ENCODE peak calls at places on chromosome 5, in ten cellular contexts. One of them, this sample, is unnamed.
A peak's percentile ranks its signal among the peaks of the same experiment; 100 is the strongest.

GRCh38 chr5:176619203-176619568 is 9.2 kb upstream of the GPRIN1 start:
- DNase-seq in GM23338: peak; percentile 98
- DNase-seq in small intestine: peak; percentile 55
- DNase-seq in CD4-positive, alpha-beta memory T cell: peak; percentile 72
- DNase-seq in dorsolateral prefrontal cortex: peak; percentile 87
- DNase-seq in GM23248: peak; percentile 87
- DNase-seq in uterus: no peak
- DNase-seq in mesenchymal stem cell: peak; percentile 82
- DNase-seq in IMR-90: peak; percentile 86
- DNase-seq in HAP-1: peak; percentile 94
- DNase-seq in this sample: peak; percentile 87

GRCh38 chr5:168413596-168413995 is 72.7 kb upstream of the RARS1 start:
- DNase-seq in GM23338: no peak
- DNase-seq in small intestine: no peak
- DNase-seq in CD4-positive, alpha-beta memory T cell: no peak
- DNase-seq in dorsolateral prefrontal cortex: no peak
- DNase-seq in GM23248: no peak
- DNase-seq in uterus: no peak
- DNase-seq in mesenchymal stem cell: no peak
- DNase-seq in IMR-90: no peak
- DNase-seq in HAP-1: no peak
- DNase-seq in this sample: no peak

GRCh38 chr5:98742395-98743073 is 30.9 kb upstream of the RGMB start:
- DNase-seq in GM23338: peak; percentile 47
- DNase-seq in small intestine: no peak
- DNase-seq in CD4-positive, alpha-beta memory T cell: no peak
- DNase-seq in dorsolateral prefrontal cortex: no peak
- DNase-seq in GM23248: no peak
- DNase-seq in uterus: no peak
- DNase-seq in mesenchymal stem cell: no peak
- DNase-seq in IMR-90: no peak
- DNase-seq in HAP-1: no peak
- DNase-seq in this sample: no peak

GRCh38 chr5:160252916-160253315 is 23.6 kb downstream of the FABP6 start:
- DNase-seq in GM23338: no peak
- DNase-seq in small intestine: no peak
- DNase-seq in CD4-positive, alpha-beta memory T cell: no peak
- DNase-seq in dorsolateral prefrontal cortex: no peak
- DNase-seq in GM23248: no peak
- DNase-seq in uterus: no peak
- DNase-seq in mesenchymal stem cell: no peak
- DNase-seq in IMR-90: no peak
- DNase-seq in HAP-1: no peak
- DNase-seq in this sample: no peak

GRCh38 chr5:35004200-35004599 is 43.5 kb downstream of the AGXT2 start:
- DNase-seq in GM23338: peak; percentile 8
- DNase-seq in small intestine: no peak
- DNase-seq in CD4-positive, alpha-beta memory T cell: no peak
- DNase-seq in dorsolateral prefrontal cortex: no peak
- DNase-seq in GM23248: no peak
- DNase-seq in uterus: no peak
- DNase-seq in mesenchymal stem cell: no peak
- DNase-seq in IMR-90: no peak
- DNase-seq in HAP-1: no peak
- DNase-seq in this sample: no peak

GRCh38 chr5:78268361-78268760 is 26.1 kb downstream of the AP3B1 start:
- DNase-seq in GM23338: no peak
- DNase-seq in small intestine: no peak
- DNase-seq in CD4-positive, alpha-beta memory T cell: no peak
- DNase-seq in dorsolateral prefrontal cortex: no peak
- DNase-seq in GM23248: peak; percentile 6
- DNase-seq in uterus: no peak
- DNase-seq in mesenchymal stem cell: no peak
- DNase-seq in IMR-90: no peak
- DNase-seq in HAP-1: no peak
- DNase-seq in this sample: no peak

GRCh38 chr5:150523472-150524350 is 15.8 kb downstream of the NDST1 start:
- DNase-seq in GM23338: peak; percentile 84
- DNase-seq in small intestine: peak; percentile 66
- DNase-seq in CD4-positive, alpha-beta memory T cell: peak; percentile 17
- DNase-seq in dorsolateral prefrontal cortex: peak; percentile 48
- DNase-seq in GM23248: peak; percentile 78
- DNase-seq in uterus: peak; percentile 37
- DNase-seq in mesenchymal stem cell: peak; percentile 79
- DNase-seq in IMR-90: peak; percentile 81
- DNase-seq in HAP-1: peak; percentile 44
- DNase-seq in this sample: peak; percentile 29

GRCh38 chr5:78591972-78592700 is 56.4 kb downstream of the LHFPL2 start:
- DNase-seq in GM23338: peak; percentile 43
- DNase-seq in small intestine: no peak
- DNase-seq in CD4-positive, alpha-beta memory T cell: no peak
- DNase-seq in dorsolateral prefrontal cortex: no peak
- DNase-seq in GM23248: no peak
- DNase-seq in uterus: no peak
- DNase-seq in mesenchymal stem cell: no peak
- DNase-seq in IMR-90: no peak
- DNase-seq in HAP-1: no peak
- DNase-seq in this sample: no peak

GRCh38 chr5:123089572-123089970 is 530 bp downstream of the PRDM6 start:
- DNase-seq in GM23338: peak; percentile 73
- DNase-seq in small intestine: no peak
- DNase-seq in CD4-positive, alpha-beta memory T cell: no peak
- DNase-seq in dorsolateral prefrontal cortex: no peak
- DNase-seq in GM23248: peak; percentile 73
- DNase-seq in uterus: no peak
- DNase-seq in mesenchymal stem cell: peak; percentile 44
- DNase-seq in IMR-90: peak; percentile 52
- DNase-seq in HAP-1: peak; percentile 43
- DNase-seq in this sample: no peak

GRCh38 chr5:139863361-139863760 is 67.8 kb downstream of the PSD2 start:
- DNase-seq in GM23338: no peak
- DNase-seq in small intestine: no peak
- DNase-seq in CD4-positive, alpha-beta memory T cell: no peak
- DNase-seq in dorsolateral prefrontal cortex: peak; percentile 88
- DNase-seq in GM23248: peak; percentile 46
- DNase-seq in uterus: peak; percentile 68
- DNase-seq in mesenchymal stem cell: no peak
- DNase-seq in IMR-90: no peak
- DNase-seq in HAP-1: no peak
- DNase-seq in this sample: no peak

GRCh38 chr5:169777112-169777511 is 140.0 kb downstream of the DOCK2 start:
- DNase-seq in GM23338: no peak
- DNase-seq in small intestine: no peak
- DNase-seq in CD4-positive, alpha-beta memory T cell: no peak
- DNase-seq in dorsolateral prefrontal cortex: no peak
- DNase-seq in GM23248: no peak
- DNase-seq in uterus: no peak
- DNase-seq in mesenchymal stem cell: no peak
- DNase-seq in IMR-90: no peak
- DNase-seq in HAP-1: no peak
- DNase-seq in this sample: no peak

GRCh38 chr5:56099346-56099745 is 104.6 kb upstream of the IL6ST start:
- DNase-seq in GM23338: no peak
- DNase-seq in small intestine: no peak
- DNase-seq in CD4-positive, alpha-beta memory T cell: no peak
- DNase-seq in dorsolateral prefrontal cortex: no peak
- DNase-seq in GM23248: peak; percentile 77
- DNase-seq in uterus: no peak
- DNase-seq in mesenchymal stem cell: peak; percentile 35
- DNase-seq in IMR-90: peak; percentile 56
- DNase-seq in HAP-1: no peak
- DNase-seq in this sample: no peak

GRCh38 chr5:97735209-97735608 is 552.2 kb upstream of the RIOK2 start:
- DNase-seq in GM23338: no peak
- DNase-seq in small intestine: no peak
- DNase-seq in CD4-positive, alpha-beta memory T cell: no peak
- DNase-seq in dorsolateral prefrontal cortex: no peak
- DNase-seq in GM23248: peak; percentile 78
- DNase-seq in uterus: no peak
- DNase-seq in mesenchymal stem cell: no peak
- DNase-seq in IMR-90: peak; percentile 92
- DNase-seq in HAP-1: no peak
- DNase-seq in this sample: no peak

GRCh38 chr5:119470105-119470763 is 17.9 kb downstream of the HSD17B4 start:
- DNase-seq in GM23338: peak; percentile 86
- DNase-seq in small intestine: no peak
- DNase-seq in CD4-positive, alpha-beta memory T cell: no peak
- DNase-seq in dorsolateral prefrontal cortex: no peak
- DNase-seq in GM23248: no peak
- DNase-seq in uterus: no peak
- DNase-seq in mesenchymal stem cell: no peak
- DNase-seq in IMR-90: no peak
- DNase-seq in HAP-1: no peak
- DNase-seq in this sample: no peak

GRCh38 chr5:169762338-169763095 is 125.4 kb downstream of the DOCK2 start:
- DNase-seq in GM23338: no peak
- DNase-seq in small intestine: no peak
- DNase-seq in CD4-positive, alpha-beta memory T cell: no peak
- DNase-seq in dorsolateral prefrontal cortex: no peak
- DNase-seq in GM23248: peak; percentile 68
- DNase-seq in uterus: no peak
- DNase-seq in mesenchymal stem cell: peak; percentile 43
- DNase-seq in IMR-90: peak; percentile 64
- DNase-seq in HAP-1: no peak
- DNase-seq in this sample: no peak

GRCh38 chr5:58582411-58583393 is at the start of gene RAB3C:
- DNase-seq in GM23338: peak; percentile 98
- DNase-seq in small intestine: peak; percentile 89
- DNase-seq in CD4-positive, alpha-beta memory T cell: peak; percentile 17
- DNase-seq in dorsolateral prefrontal cortex: peak; percentile 92
- DNase-seq in GM23248: peak; percentile 97
- DNase-seq in uterus: peak; percentile 69
- DNase-seq in mesenchymal stem cell: peak; percentile 92
- DNase-seq in IMR-90: peak; percentile 90
- DNase-seq in HAP-1: peak; percentile 85
- DNase-seq in this sample: peak; percentile 84

GRCh38 chr5:132476853-132477729 is 13.5 kb downstream of the IRF1 start:
- DNase-seq in GM23338: peak; percentile 37
- DNase-seq in small intestine: no peak
- DNase-seq in CD4-positive, alpha-beta memory T cell: peak; percentile 38
- DNase-seq in dorsolateral prefrontal cortex: no peak
- DNase-seq in GM23248: no peak
- DNase-seq in uterus: peak; percentile 5
- DNase-seq in mesenchymal stem cell: peak; percentile 25
- DNase-seq in IMR-90: no peak
- DNase-seq in HAP-1: no peak
- DNase-seq in this sample: no peak

GRCh38 chr5:142360607-142361120 is 35.8 kb upstream of the SPRY4 start:
- DNase-seq in GM23338: peak; percentile 51
- DNase-seq in small intestine: peak; percentile 81
- DNase-seq in CD4-positive, alpha-beta memory T cell: no peak
- DNase-seq in dorsolateral prefrontal cortex: no peak
- DNase-seq in GM23248: peak; percentile 47
- DNase-seq in uterus: no peak
- DNase-seq in mesenchymal stem cell: peak; percentile 91
- DNase-seq in IMR-90: peak; percentile 71
- DNase-seq in HAP-1: no peak
- DNase-seq in this sample: no peak

GRCh38 chr5:110169461-110169860 is 479.7 kb downstream of the MAN2A1 start:
- DNase-seq in GM23338: no peak
- DNase-seq in small intestine: no peak
- DNase-seq in CD4-positive, alpha-beta memory T cell: no peak
- DNase-seq in dorsolateral prefrontal cortex: no peak
- DNase-seq in GM23248: no peak
- DNase-seq in uterus: no peak
- DNase-seq in mesenchymal stem cell: no peak
- DNase-seq in IMR-90: no peak
- DNase-seq in HAP-1: no peak
- DNase-seq in this sample: no peak

GRCh38 chr5:24385070-24385469 is 259.7 kb downstream of the CDH10 start:
- DNase-seq in GM23338: no peak
- DNase-seq in small intestine: no peak
- DNase-seq in CD4-positive, alpha-beta memory T cell: no peak
- DNase-seq in dorsolateral prefrontal cortex: no peak
- DNase-seq in GM23248: no peak
- DNase-seq in uterus: no peak
- DNase-seq in mesenchymal stem cell: no peak
- DNase-seq in IMR-90: no peak
- DNase-seq in HAP-1: no peak
- DNase-seq in this sample: no peak
- H3K4me3 ChIP-seq in GM23338: no peak overlapping the region
- H3K4me3 ChIP-seq in small intestine: no peak overlapping the region
- H3K4me3 ChIP-seq in CD4-positive, alpha-beta memory T cell: no peak overlapping the region
- H3K4me3 ChIP-seq in dorsolateral prefrontal cortex: no peak overlapping the region
- H3K4me3 ChIP-seq in GM23248: no peak overlapping the region
- H3K4me3 ChIP-seq in uterus: no peak overlapping the region
- H3K4me3 ChIP-seq in mesenchymal stem cell: no peak overlapping the region
- H3K4me3 ChIP-seq in IMR-90: no peak overlapping the region
- H3K4me3 ChIP-seq in HAP-1: no peak overlapping the region
- H3K4me3 ChIP-seq in this sample: no peak overlapping the region

GRCh38 chr5:42216904-42217303 is 206.3 kb upstream of the GHR start:
- DNase-seq in GM23338: no peak
- DNase-seq in small intestine: no peak
- DNase-seq in CD4-positive, alpha-beta memory T cell: no peak
- DNase-seq in dorsolateral prefrontal cortex: no peak
- DNase-seq in GM23248: no peak
- DNase-seq in uterus: no peak
- DNase-seq in mesenchymal stem cell: no peak
- DNase-seq in IMR-90: no peak
- DNase-seq in HAP-1: no peak
- DNase-seq in this sample: no peak
- H3K27me3 ChIP-seq in GM23338: no peaks in the 10 kb centered on the region
- H3K27me3 ChIP-seq in small intestine: no peaks in the 10 kb centered on the region
- H3K27me3 ChIP-seq in CD4-positive, alpha-beta memory T cell: no peaks in the 10 kb centered on the region
- H3K27me3 ChIP-seq in dorsolateral prefrontal cortex: no peaks in the 10 kb centered on the region
- H3K27me3 ChIP-seq in GM23248: no peaks in the 10 kb centered on the region
- H3K27me3 ChIP-seq in uterus: no peaks in the 10 kb centered on the region
- H3K27me3 ChIP-seq in mesenchymal stem cell: no peaks in the 10 kb centered on the region
- H3K27me3 ChIP-seq in IMR-90: no peaks in the 10 kb centered on the region
- H3K27me3 ChIP-seq in HAP-1: no peaks in the 10 kb centered on the region
- H3K27me3 ChIP-seq in this sample: no peaks in the 10 kb centered on the region

GRCh38 chr5:10355071-10355889 is 1.8 kb downstream of the MARCHF6 start:
- DNase-seq in GM23338: no peak
- DNase-seq in small intestine: peak; percentile 73
- DNase-seq in CD4-positive, alpha-beta memory T cell: peak; percentile 43
- DNase-seq in dorsolateral prefrontal cortex: no peak
- DNase-seq in GM23248: peak; percentile 79
- DNase-seq in uterus: no peak
- DNase-seq in mesenchymal stem cell: peak; percentile 50
- DNase-seq in IMR-90: peak; percentile 71
- DNase-seq in HAP-1: peak; percentile 28
- DNase-seq in this sample: no peak
- H3K4me3 ChIP-seq in GM23338: peak overlapping the region; percentile 82
- H3K4me3 ChIP-seq in small intestine: peak overlapping the region; percentile 99
- H3K4me3 ChIP-seq in CD4-positive, alpha-beta memory T cell: peak overlapping the region; percentile 67
- H3K4me3 ChIP-seq in dorsolateral prefrontal cortex: peak overlapping the region; percentile 94
- H3K4me3 ChIP-seq in GM23248: peak overlapping the region; percentile 96
- H3K4me3 ChIP-seq in uterus: peak overlapping the region; percentile 76
- H3K4me3 ChIP-seq in mesenchymal stem cell: peak overlapping the region; percentile 88
- H3K4me3 ChIP-seq in IMR-90: peak overlapping the region; percentile 92
- H3K4me3 ChIP-seq in HAP-1: peak overlapping the region; percentile 86
- H3K4me3 ChIP-seq in this sample: no peak overlapping the region

DNA sequence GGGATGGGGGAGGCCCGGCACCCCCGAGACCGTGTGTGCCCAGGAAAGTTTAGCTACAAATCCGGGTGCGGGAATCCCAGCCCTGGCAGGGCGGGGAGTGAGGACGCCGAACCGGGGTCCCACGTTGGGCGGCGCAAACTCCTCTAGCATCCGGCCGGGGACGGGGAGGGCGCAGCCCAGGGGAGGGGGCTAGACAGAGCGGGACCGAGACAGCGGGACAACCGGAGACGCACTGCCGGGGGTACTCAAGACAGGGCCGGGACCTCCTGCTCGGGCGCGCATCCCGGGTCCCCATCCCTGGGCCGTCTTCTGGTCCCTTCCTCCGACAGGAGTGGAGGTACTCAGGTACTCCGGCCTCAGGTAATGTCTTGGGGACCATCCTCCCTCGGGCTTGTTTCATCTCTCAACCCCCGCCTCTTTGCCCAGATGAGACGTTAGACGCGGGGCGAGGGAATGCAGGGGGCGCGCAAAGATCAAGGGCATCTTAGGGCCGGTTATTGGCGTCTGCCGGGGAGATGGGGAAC is 619 bp downstream of the PDZD2 start:
- DNase-seq in GM23338: peak; percentile 64
- DNase-seq in small intestine: no peak
- DNase-seq in CD4-positive, alpha-beta memory T cell: no peak
- DNase-seq in dorsolateral prefrontal cortex: peak; percentile 38
- DNase-seq in GM23248: no peak
- DNase-seq in uterus: no peak
- DNase-seq in mesenchymal stem cell: peak; percentile 1
- DNase-seq in IMR-90: no peak
- DNase-seq in HAP-1: no peak
- DNase-seq in this sample: no peak
- H3K27me3 ChIP-seq in GM23338: peaks cover 17% of the 10 kb centered on the region
- H3K27me3 ChIP-seq in small intestine: peaks cover 6% of the 10 kb centered on the region
- H3K27me3 ChIP-seq in CD4-positive, alpha-beta memory T cell: no peaks in the 10 kb centered on the region
- H3K27me3 ChIP-seq in dorsolateral prefrontal cortex: no peaks in the 10 kb centered on the region
- H3K27me3 ChIP-seq in GM23248: peaks cover 31% of the 10 kb centered on the region
- H3K27me3 ChIP-seq in uterus: no peaks in the 10 kb centered on the region
- H3K27me3 ChIP-seq in mesenchymal stem cell: peaks cover 71% of the 10 kb centered on the region
- H3K27me3 ChIP-seq in IMR-90: peaks cover 46% of the 10 kb centered on the region
- H3K27me3 ChIP-seq in HAP-1: no peaks in the 10 kb centered on the region
- H3K27me3 ChIP-seq in this sample: peaks cover 6% of the 10 kb centered on the region

This sample was measured in iPS DF 6.9.